ENCODE peak calls at places on chromosome 6, in nine cellular contexts. L, K, J, S, H, O, F, X and C are unnamed samples.
A peak's percentile ranks its signal among the peaks of the same experiment; 100 is the strongest.

GRCh38 chr6:154302111-154302752 is 54.4 kb downstream of the IPCEF1 start:
- DNase-seq in K (no peak), J (no peak), O (peak; percentile 95), L (no peak), H (no peak), S (no peak), F (no peak), X (no peak), C (no peak)

GRCh38 chr6:40346241-40346640 is 240.9 kb downstream of the LRFN2 start:
- DNase-seq in F (no peak), J (no peak), S (peak; percentile 3), H (no peak), L (no peak), O (no peak), K (no peak), X (no peak), C (no peak)

GRCh38 chr6:1044040-1044836 is 267.7 kb upstream of the FOXQ1 start:
- DNase-seq in K (no peak), X (peak; percentile 47), J (no peak), F (no peak), L (peak; percentile 81), S (no peak), O (no peak), H (no peak), C (no peak)

GRCh38 chr6:89048985-89049384 is 31.6 kb upstream of the PNRC1 start:
- DNase-seq in F (no peak), L (no peak), S (no peak), J (no peak), H (no peak), K (no peak), X (no peak), O (peak; percentile 13), C (peak; percentile 26)

GRCh38 chr6:10576226-10576625 is 55.1 kb downstream of the GCNT2 start:
- DNase-seq in J (no peak), X (no peak), F (no peak), L (no peak), H (no peak), K (no peak), S (no peak), O (no peak), C (no peak)

GRCh38 chr6:14676977-14677781 is 559.6 kb downstream of the CD83 start:
- DNase-seq in K (no peak), J (no peak), O (no peak), H (no peak), X (no peak), F (no peak), L (no peak), S (no peak), C (no peak)

GRCh38 chr6:40907198-40907701 is 131.8 kb downstream of the UNC5CL start:
- DNase-seq in S (no peak), K (no peak), J (no peak), H (peak; percentile 71), L (peak; percentile 60), F (no peak), O (peak; percentile 9), X (peak; percentile 25), C (no peak)

GRCh38 chr6:57013501-57013900 is 33.0 kb upstream of the KIAA1586 start:
- DNase-seq in K (no peak), L (no peak), J (no peak), O (peak; percentile 77), H (no peak), S (no peak), X (no peak), F (no peak), C (no peak)

GRCh38 chr6:41577865-41578713 is 31.9 kb downstream of the FOXP4 start:
- DNase-seq in X (peak; percentile 37), L (peak; percentile 74), S (no peak), O (peak; percentile 51), J (no peak), H (peak; percentile 53), K (no peak), F (no peak), C (no peak)

GRCh38 chr6:149363154-149363553 is 36.9 kb upstream of the SUMO4 start:
- DNase-seq in K (no peak), H (no peak), O (no peak), S (no peak), J (no peak), F (no peak), X (no peak), L (no peak), C (no peak)

GRCh38 chr6:33807606-33808005 is 3.8 kb upstream of the MLN start:
- DNase-seq in F (no peak), L (no peak), S (no peak), O (no peak), K (no peak), J (no peak), H (no peak), X (no peak), C (no peak)
- H3K4me3 ChIP-seq in F (no peak overlapping the region), L (no peak overlapping the region), S (no peak overlapping the region), O (no peak overlapping the region), K (no peak overlapping the region), J (no peak overlapping the region), H (no peak overlapping the region), X (no peak overlapping the region), C (no peak overlapping the region)

DNA sequence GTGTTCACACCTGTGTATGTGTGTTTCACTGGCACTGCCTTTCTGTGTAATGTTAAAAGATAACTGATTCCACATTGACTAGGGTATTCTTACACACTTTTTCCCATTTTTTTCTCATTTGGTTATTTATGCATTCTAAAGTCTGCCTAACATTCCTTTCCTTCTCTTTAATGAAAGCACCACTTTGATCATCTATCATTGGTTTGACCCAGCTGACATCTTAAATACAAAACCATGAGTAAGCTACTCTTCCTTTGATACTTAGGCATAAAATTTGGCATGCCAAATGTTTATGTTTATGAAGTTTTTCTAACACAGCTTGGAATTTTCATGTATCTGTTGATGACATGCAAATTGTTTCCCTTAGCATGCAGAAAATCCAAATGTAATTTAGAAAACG is 534.8 kb downstream of the QKI start:
- DNase-seq in L (no peak), F (no peak), K (no peak), J (no peak), H (no peak), X (no peak), S (no peak), O (peak; percentile 30), C (no peak)
- H3K27ac ChIP-seq in L (no peak overlapping the region), F (no peak overlapping the region), K (no peak overlapping the region), J (no peak overlapping the region), H (no peak overlapping the region), X (no peak overlapping the region), S (no peak overlapping the region), O (no peak overlapping the region), C (no peak overlapping the region)

DNA sequence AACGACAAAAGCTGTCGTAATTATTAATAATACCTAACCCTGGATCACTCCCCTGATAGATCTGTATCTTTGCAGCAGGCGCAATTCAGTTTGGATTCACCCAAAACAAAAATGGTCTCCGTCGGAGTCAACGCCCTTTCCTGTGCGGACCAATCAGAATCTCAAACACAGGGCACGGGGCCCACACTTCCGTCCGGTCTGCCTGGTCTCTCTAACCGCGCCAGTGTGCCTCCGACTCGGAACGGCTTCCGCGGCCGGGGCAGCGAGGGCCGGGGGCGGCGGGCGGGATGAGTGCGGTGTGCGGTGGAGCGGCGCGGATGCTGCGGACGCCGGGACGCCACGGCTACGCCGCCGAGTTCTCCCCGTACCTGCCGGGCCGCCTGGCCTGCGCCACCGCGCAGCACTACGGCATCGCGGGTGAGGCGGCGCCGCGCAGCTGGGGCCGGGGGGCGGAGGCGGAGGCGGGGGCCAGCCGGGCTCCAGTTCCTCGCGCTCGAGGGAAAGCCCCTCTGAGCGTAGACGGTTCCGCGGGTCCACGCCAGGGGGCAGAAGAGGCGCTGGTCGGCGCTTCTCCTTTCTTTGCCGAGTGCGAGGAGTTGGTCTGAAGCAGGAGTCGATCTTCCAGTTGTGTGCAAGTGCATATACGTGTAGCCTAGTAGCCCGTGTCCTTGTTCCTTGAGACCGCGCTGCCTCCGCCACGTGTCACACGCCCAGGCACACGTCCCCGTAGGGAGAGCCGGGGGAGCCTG is at the start of gene PEX7:
- DNase-seq in F (peak; percentile 92), H (peak; percentile 66), J (peak; percentile 85), O (peak; percentile 91), X (peak; percentile 94), L (peak; percentile 93), K (peak; percentile 66), S (peak; percentile 92), C (peak; percentile 86)
- H3K4me3 ChIP-seq in F (peak within 1 kb of the TSS; percentile 80), H (peak within 1 kb of the TSS; percentile 73), J (peak within 1 kb of the TSS; percentile 67), O (peak within 1 kb of the TSS; percentile 86), X (peak within 1 kb of the TSS; percentile 70), L (peak within 1 kb of the TSS; percentile 69), K (peak within 1 kb of the TSS; percentile 92), S (peak within 1 kb of the TSS; percentile 59), C (peak within 1 kb of the TSS; percentile 75)

GRCh38 chr6:73515204-73516101 is 5.4 kb downstream of the EEF1A1 start:
- DNase-seq in H (no peak), L (peak; percentile 48), O (peak; percentile 88), X (peak; percentile 62), K (no peak), J (no peak), S (peak; percentile 54), F (no peak), C (peak; percentile 19)
- H3K27ac ChIP-seq in H (peak overlapping the region; percentile 80), L (peak overlapping the region; percentile 50), O (no peak overlapping the region), X (peak overlapping the region; percentile 12), K (peak overlapping the region; percentile 15), J (peak overlapping the region; percentile 33), S (no peak overlapping the region), F (peak overlapping the region; percentile 47), C (peak overlapping the region; percentile 19)